ENCODE peak calls at places on chromosomes 3 and 15, in five cellular contexts. Z is GM12864, C is pancreas, S is lung, W is PC-3. D is an unnamed sample.

GRCh38 chr3:156176048-156176447 is 55.7 kb downstream of the KCNAB1 start:
- DNase-seq in W (no peak), S (no peak), C (no peak), Z (no peak), D (no peak)

GRCh38 chr3:55626284-55626675 is 139.2 kb upstream of the WNT5A start:
- DNase-seq in Z (no peak), S (no peak), W (no peak), C (no peak), D (no peak)

GRCh38 chr3:136955813-136956212 is 2.0 kb upstream of the IL20RB start:
- DNase-seq in Z (no peak), S (no peak), W (peak; percentile 68), C (no peak), D (no peak)

GRCh38 chr15:48190932-48191573 is 412 bp upstream of the CTXN2 start:
- DNase-seq in Z (no peak), S (peak; percentile 67), C (peak; percentile 76), W (peak; percentile 63), D (peak; percentile 45)

GRCh38 chr15:69298697-69299441 is at the start of gene PAQR5:
- DNase-seq in C (peak; percentile 58), Z (no peak), W (peak; percentile 60), S (peak; percentile 61), D (no peak)

GRCh38 chr3:152719264-152719663 is 115.7 kb upstream of the P2RY1 start:
- DNase-seq in S (no peak), W (peak; percentile 60), Z (no peak), C (no peak), D (no peak)

GRCh38 chr3:154018100-154018696 is 103.0 kb upstream of the ARHGEF26 start:
- DNase-seq in W (peak; percentile 67), S (no peak), Z (peak; percentile 5), C (no peak), D (peak; percentile 57)

GRCh38 chr3:162007722-162008121 is 511.1 kb downstream of the OTOL1 start:
- DNase-seq in C (no peak), W (peak; percentile 69), S (no peak), Z (no peak), D (no peak)

GRCh38 chr3:101381809-101382208 is 61.4 kb upstream of the IMPG2 start:
- DNase-seq in S (no peak), C (no peak), W (peak; percentile 76), Z (no peak), D (peak; percentile 34)

GRCh38 chr3:113421082-113421481 is 20.2 kb downstream of the CFAP44 start:
- DNase-seq in Z (no peak), C (no peak), W (no peak), S (no peak), D (no peak)

GRCh38 chr15:98785796-98786581 is 137.7 kb downstream of the IGF1R start:
- DNase-seq in Z (no peak), S (no peak), W (no peak), C (no peak), D (peak; percentile 72)

GRCh38 chr3:3772920-3773319 is 26.3 kb upstream of the LRRN1 start:
- DNase-seq in Z (no peak), C (no peak), S (no peak), W (no peak), D (no peak)

GRCh38 chr3:50161320-50161719 is 6.2 kb downstream of the SEMA3F start:
- DNase-seq in C (no peak), Z (no peak), W (peak; percentile 65), S (no peak), D (no peak)

GRCh38 chr15:65412556-65412955 is 10.2 kb downstream of the IGDCC4 start:
- DNase-seq in W (no peak), Z (no peak), S (no peak), C (no peak), D (no peak)

GRCh38 chr15:51884517-51885236 is 55.2 kb downstream of the TMOD3 start:
- DNase-seq in Z (no peak), S (no peak), C (no peak), W (peak; percentile 39), D (no peak)

GRCh38 chr3:187064210-187065115 is 74.8 kb downstream of the RPL39L start:
- DNase-seq in C (no peak), S (peak; percentile 45), W (peak; percentile 83), Z (no peak), D (peak; percentile 30)

GRCh38 chr3:152079980-152080379 is 188.7 kb upstream of the MBNL1 start:
- DNase-seq in Z (no peak), W (no peak), S (no peak), C (no peak), D (no peak)

GRCh38 chr3:11778248-11778647 is 68.4 kb downstream of the TAMM41 start:
- DNase-seq in Z (no peak), C (no peak), W (no peak), S (no peak), D (no peak)

GRCh38 chr3:162168715-162169114 is 672.1 kb downstream of the OTOL1 start:
- DNase-seq in Z (no peak), W (no peak), C (no peak), S (no peak), D (no peak)

GRCh38 chr3:12187448-12188327 is 29.0 kb upstream of the TIMP4 start:
- DNase-seq in W (peak; percentile 67), C (no peak), S (no peak), Z (peak; percentile 59), D (peak; percentile 73)

GRCh38 chr3:44795197-44795596 is 33.6 kb downstream of the KIF15 start:
- DNase-seq in S (no peak), W (peak; percentile 7), C (no peak), Z (no peak), D (no peak)

GRCh38 chr3:33547101-33547500 is 106.9 kb upstream of the UBP1 start:
- DNase-seq in S (no peak), W (no peak), Z (no peak), C (no peak), D (no peak)

GRCh38 chr15:80977627-80978036 is 12.0 kb downstream of the MESD start:
- DNase-seq in W (peak; percentile 43), Z (no peak), S (peak; percentile 67), C (peak; percentile 40), D (peak; percentile 36)

GRCh38 chr15:99414755-99415731 is 150.7 kb upstream of the MEF2A start:
- DNase-seq in Z (no peak), S (no peak), W (no peak), C (no peak), D (no peak)

GRCh38 chr3:118823626-118824025 is 211.0 kb downstream of the IGSF11 start:
- DNase-seq in S (no peak), W (no peak), C (no peak), Z (no peak), D (no peak)

GRCh38 chr3:118818386-118818785 is 216.3 kb downstream of the IGSF11 start:
- DNase-seq in W (peak; percentile 60), Z (no peak), S (no peak), C (no peak), D (no peak)

GRCh38 chr3:118813472-118813871 is 221.2 kb downstream of the IGSF11 start:
- DNase-seq in C (no peak), S (no peak), W (no peak), Z (peak; percentile 31), D (peak; percentile 53)

GRCh38 chr3:118817748-118818165 is 216.9 kb downstream of the IGSF11 start:
- DNase-seq in Z (peak; percentile 42), W (peak; percentile 85), C (peak; percentile 24), S (no peak), D (peak; percentile 78)
- TF ChIP-seq CTCF in Z (peak; percentile 84), W (peak; percentile 97), C (peak; percentile 78), S (no peak), D (peak; percentile 89)

GRCh38 chr3:59245879-59246501 is 196.2 kb upstream of the CFAP20DC start:
- DNase-seq in S (no peak), Z (no peak), W (peak; percentile 82), C (no peak), D (no peak)
- H3K4me3 ChIP-seq in S (no peak overlapping the region), Z (no peak overlapping the region), W (peak overlapping the region; percentile 32), C (no peak overlapping the region), D (no peak overlapping the region)

GRCh38 chr3:57006048-57006709 is 54.3 kb upstream of the SPATA12 start:
- DNase-seq in C (no peak), Z (no peak), S (no peak), W (peak; percentile 26), D (no peak)

GRCh38 chr3:57004154-57004730 is 56.2 kb upstream of the SPATA12 start:
- DNase-seq in Z (no peak), C (no peak), S (no peak), W (no peak), D (no peak)

GRCh38 chr3:57007513-57008415 is 52.7 kb upstream of the SPATA12 start:
- DNase-seq in W (peak; percentile 83), S (peak; percentile 57), Z (no peak), C (no peak), D (no peak)

GRCh38 chr3:57009367-57009766 is 51.1 kb upstream of the SPATA12 start:
- DNase-seq in C (no peak), S (no peak), W (no peak), Z (no peak), D (no peak)

DNA sequence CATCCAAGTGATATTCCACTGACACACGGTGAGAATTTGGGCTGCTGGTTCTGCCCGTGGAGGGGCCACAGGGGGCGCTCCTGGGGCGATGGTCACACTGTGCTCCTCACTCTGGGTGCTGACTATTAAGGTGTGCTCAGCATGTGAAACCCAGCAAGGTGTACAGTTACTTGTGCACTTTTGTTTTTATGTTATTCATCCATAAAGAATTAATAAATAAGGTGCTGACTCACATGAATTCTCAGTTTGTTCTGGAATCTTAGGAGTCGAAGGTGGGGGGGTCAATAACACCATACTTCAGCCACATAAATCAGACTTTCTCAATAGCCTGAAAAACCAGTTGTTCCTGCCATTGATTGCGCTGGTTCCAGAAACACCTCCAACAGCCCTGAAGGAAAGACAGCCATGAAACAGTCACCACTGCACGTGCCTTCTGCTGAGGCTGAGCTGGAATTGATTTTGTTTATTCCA is 53.5 kb upstream of the SPATA12 start:
- DNase-seq in W (peak; percentile 98), S (no peak), C (no peak), Z (no peak), D (no peak)
- TF ChIP-seq CTCF in W (peak; percentile 94), S (no peak), C (no peak), Z (peak; percentile 45), D (peak; percentile 32)

GRCh38 chr3:195892355-195893120 is 15.8 kb downstream of the TNK2 start:
- DNase-seq in S (no peak), C (peak; percentile 50), Z (no peak), W (peak; percentile 56), D (no peak)

GRCh38 chr3:195895078-195895899 is 13.1 kb downstream of the TNK2 start:
- DNase-seq in W (peak; percentile 75), C (peak; percentile 65), Z (no peak), S (no peak), D (peak; percentile 76)

GRCh38 chr3:195893516-195893915 is 14.8 kb downstream of the TNK2 start:
- DNase-seq in S (no peak), W (no peak), C (no peak), Z (no peak), D (no peak)

GRCh38 chr3:195893121-195893449 is 15.3 kb downstream of the TNK2 start:
- DNase-seq in Z (no peak), C (peak; percentile 77), S (no peak), W (no peak), D (no peak)

GRCh38 chr3:195893916-195894315 is 14.4 kb downstream of the TNK2 start:
- DNase-seq in C (no peak), S (no peak), W (no peak), Z (no peak), D (no peak)
- H3K4me3 ChIP-seq in C (no peak overlapping the region), S (no peak overlapping the region), W (peak overlapping the region; percentile 94), Z (no peak overlapping the region), D (no peak overlapping the region)

GRCh38 chr15:33182278-33182905 is 12.1 kb downstream of the FMN1 start:
- DNase-seq in W (no peak), C (no peak), Z (no peak), S (no peak), D (no peak)
- TF ChIP-seq CTCF in W (no peak), C (no peak), Z (no peak), S (no peak), D (no peak)

GRCh38 chr3:160402249-160403027 is 3.0 kb downstream of the SMC4 start:
- DNase-seq in C (no peak), Z (no peak), S (no peak), W (no peak), D (no peak)
- H3K4me3 ChIP-seq in C (no peak overlapping the region), Z (peak overlapping the region; percentile 70), S (no peak overlapping the region), W (peak overlapping the region; percentile 92), D (peak overlapping the region; percentile 85)

D was measured in GM12865.